ENCODE peak calls at places on chromosomes 5 and 9, in seven cellular contexts. One of them, this sample, is unnamed.

GRCh38 chr5:39898731-39899130 is 474.0 kb upstream of the DAB2 start:
- DNase-seq in effector memory CD4-positive, alpha-beta T cell: no peak
- DNase-seq in nephron progenitor cell: no peak
- DNase-seq in tibial nerve: no peak
- DNase-seq in glutamatergic neuron: no peak
- DNase-seq in lower leg skin: no peak
- DNase-seq in activated naive CD4-positive, alpha-beta T cell treated with anti-CD3 and anti-CD28 coated beads, Interleukin-2, amount 50 U/mL, for 16 hours: no peak
- DNase-seq in this sample: no peak

GRCh38 chr9:128638580-128638979 is 18.1 kb downstream of the DYNC2I2 start:
- DNase-seq in glutamatergic neuron: no peak
- DNase-seq in tibial nerve: no peak
- DNase-seq in activated naive CD4-positive, alpha-beta T cell treated with anti-CD3 and anti-CD28 coated beads, Interleukin-2, amount 50 U/mL, for 16 hours: no peak
- DNase-seq in effector memory CD4-positive, alpha-beta T cell: no peak
- DNase-seq in lower leg skin: no peak
- DNase-seq in nephron progenitor cell: no peak
- DNase-seq in this sample: no peak

GRCh38 chr9:6224393-6225154 is 9.0 kb downstream of the IL33 start:
- DNase-seq in glutamatergic neuron: no peak
- DNase-seq in nephron progenitor cell: no peak
- DNase-seq in lower leg skin: no peak
- DNase-seq in activated naive CD4-positive, alpha-beta T cell treated with anti-CD3 and anti-CD28 coated beads, Interleukin-2, amount 50 U/mL, for 16 hours: no peak
- DNase-seq in tibial nerve: no peak
- DNase-seq in effector memory CD4-positive, alpha-beta T cell: no peak
- DNase-seq in this sample: no peak

GRCh38 chr9:21779397-21779796 is 23.0 kb upstream of the MTAP start:
- DNase-seq in glutamatergic neuron: no peak
- DNase-seq in effector memory CD4-positive, alpha-beta T cell: no peak
- DNase-seq in lower leg skin: no peak
- DNase-seq in activated naive CD4-positive, alpha-beta T cell treated with anti-CD3 and anti-CD28 coated beads, Interleukin-2, amount 50 U/mL, for 16 hours: no peak
- DNase-seq in nephron progenitor cell: no peak
- DNase-seq in tibial nerve: no peak
- DNase-seq in this sample: no peak

GRCh38 chr5:153613143-153613542 is 122.7 kb downstream of the GRIA1 start:
- DNase-seq in nephron progenitor cell: no peak
- DNase-seq in effector memory CD4-positive, alpha-beta T cell: no peak
- DNase-seq in glutamatergic neuron: no peak
- DNase-seq in tibial nerve: no peak
- DNase-seq in activated naive CD4-positive, alpha-beta T cell treated with anti-CD3 and anti-CD28 coated beads, Interleukin-2, amount 50 U/mL, for 16 hours: no peak
- DNase-seq in lower leg skin: no peak
- DNase-seq in this sample: no peak

GRCh38 chr5:16502866-16503265 is 37.3 kb upstream of the ZNF622 start:
- DNase-seq in nephron progenitor cell: no peak
- DNase-seq in activated naive CD4-positive, alpha-beta T cell treated with anti-CD3 and anti-CD28 coated beads, Interleukin-2, amount 50 U/mL, for 16 hours: no peak
- DNase-seq in effector memory CD4-positive, alpha-beta T cell: no peak
- DNase-seq in tibial nerve: no peak
- DNase-seq in lower leg skin: no peak
- DNase-seq in glutamatergic neuron: no peak
- DNase-seq in this sample: no peak

GRCh38 chr9:131758972-131759647 is 19.2 kb upstream of the RAPGEF1 start:
- DNase-seq in tibial nerve: no peak
- DNase-seq in glutamatergic neuron: no peak
- DNase-seq in activated naive CD4-positive, alpha-beta T cell treated with anti-CD3 and anti-CD28 coated beads, Interleukin-2, amount 50 U/mL, for 16 hours: no peak
- DNase-seq in effector memory CD4-positive, alpha-beta T cell: no peak
- DNase-seq in lower leg skin: no peak
- DNase-seq in nephron progenitor cell: no peak
- DNase-seq in this sample: no peak

GRCh38 chr5:137627730-137628129 is 108.2 kb downstream of the KLHL3 start:
- DNase-seq in tibial nerve: no peak
- DNase-seq in glutamatergic neuron: no peak
- DNase-seq in effector memory CD4-positive, alpha-beta T cell: no peak
- DNase-seq in lower leg skin: peak; percentile 71
- DNase-seq in nephron progenitor cell: no peak
- DNase-seq in activated naive CD4-positive, alpha-beta T cell treated with anti-CD3 and anti-CD28 coated beads, Interleukin-2, amount 50 U/mL, for 16 hours: no peak
- DNase-seq in this sample: no peak

GRCh38 chr9:75130621-75131020 is 42.3 kb downstream of the OSTF1 start:
- DNase-seq in tibial nerve: no peak
- DNase-seq in lower leg skin: no peak
- DNase-seq in nephron progenitor cell: no peak
- DNase-seq in glutamatergic neuron: no peak
- DNase-seq in effector memory CD4-positive, alpha-beta T cell: no peak
- DNase-seq in activated naive CD4-positive, alpha-beta T cell treated with anti-CD3 and anti-CD28 coated beads, Interleukin-2, amount 50 U/mL, for 16 hours: no peak
- DNase-seq in this sample: no peak

GRCh38 chr9:69946800-69947437 is 96.7 kb upstream of the MAMDC2 start:
- DNase-seq in activated naive CD4-positive, alpha-beta T cell treated with anti-CD3 and anti-CD28 coated beads, Interleukin-2, amount 50 U/mL, for 16 hours: no peak
- DNase-seq in glutamatergic neuron: no peak
- DNase-seq in lower leg skin: no peak
- DNase-seq in tibial nerve: no peak
- DNase-seq in effector memory CD4-positive, alpha-beta T cell: no peak
- DNase-seq in nephron progenitor cell: no peak
- DNase-seq in this sample: no peak